ENCODE peak calls at places on chromosomes 13 and 19, in five cellular contexts. T is tibial artery, J is globus pallidus, V is NCI-H774, E is colonic mucosa. A is an unnamed sample.

GRCh38 chr19:37972803-37973202 is 65.8 kb downstream of the SIPA1L3 start:
- DNase-seq in T (no peak), J (no peak), V (no peak), E (no peak), A (no peak)

GRCh38 chr13:59112375-59112774 is 1051.4 kb downstream of the DIAPH3 start:
- DNase-seq in T (peak; percentile 40), J (peak; percentile 83), V (no peak), E (no peak), A (no peak)

GRCh38 chr19:36997152-36997842 is 80.9 kb upstream of the ZNF420 start:
- DNase-seq in T (no peak), J (no peak), V (no peak), E (no peak), A (no peak)

GRCh38 chr13:40114305-40114896 is 458.9 kb downstream of the COG6 start:
- DNase-seq in T (no peak), J (peak; percentile 57), V (no peak), E (no peak), A (no peak)

GRCh38 chr19:6947745-6948144 is 60.4 kb downstream of the ADGRE1 start:
- DNase-seq in T (no peak), J (no peak), V (no peak), E (no peak), A (no peak)

GRCh38 chr13:110316196-110316595 is 9.1 kb downstream of the COL4A2 start:
- DNase-seq in T (no peak), J (no peak), V (no peak), E (no peak), A (no peak)

GRCh38 chr19:54231077-54231931 is 8.5 kb upstream of the LILRB3 start:
- DNase-seq in T (peak; percentile 78), J (peak; percentile 90), V (peak; percentile 69), E (peak; percentile 88), A (peak; percentile 41)

GRCh38 chr13:73677041-73677589 is 457.1 kb downstream of the KLF12 start:
- DNase-seq in T (no peak), J (no peak), V (no peak), E (peak; percentile 67), A (no peak)

GRCh38 chr19:22945560-22945959 is 57.4 kb downstream of the ZNF728 start:
- DNase-seq in T (no peak), J (no peak), V (no peak), E (no peak), A (no peak)

GRCh38 chr19:34244611-34245299 is 9.6 kb upstream of the GARRE1 start:
- DNase-seq in T (no peak), J (no peak), V (no peak), E (no peak), A (no peak)

GRCh38 chr19:51338563-51339312 is 3.2 kb downstream of the VSIG10L start:
- DNase-seq in T (peak; percentile 87), J (peak; percentile 54), V (peak; percentile 68), E (peak; percentile 91), A (peak; percentile 66)

GRCh38 chr13:113448885-113449692 is 4.2 kb downstream of the ADPRHL1 start:
- DNase-seq in T (no peak), J (no peak), V (peak; percentile 100), E (peak; percentile 85), A (no peak)

GRCh38 chr19:6604906-6605305 is 14.0 kb upstream of the CD70 start:
- DNase-seq in T (no peak), J (no peak), V (no peak), E (no peak), A (no peak)

GRCh38 chr19:55685776-55686175 is 10.8 kb downstream of the EPN1 start:
- DNase-seq in T (no peak), J (no peak), V (no peak), E (no peak), A (no peak)

GRCh38 chr19:56491399-56491798 is 14.3 kb upstream of the ZNF667 start:
- DNase-seq in T (no peak), J (no peak), V (no peak), E (no peak), A (no peak)

GRCh38 chr13:43516401-43516826 is 270.4 kb downstream of the ENOX1 start:
- DNase-seq in T (peak; percentile 31), J (no peak), V (no peak), E (no peak), A (no peak)

GRCh38 chr19:16229322-16229641 is 31.6 kb downstream of the AP1M1 start:
- DNase-seq in T (no peak), J (no peak), V (no peak), E (no peak), A (no peak)

GRCh38 chr13:79901336-79901735 is 420.4 kb downstream of the NDFIP2 start:
- DNase-seq in T (no peak), J (peak; percentile 77), V (no peak), E (no peak), A (no peak)

GRCh38 chr19:18297308-18297707 is 15.9 kb upstream of the JUND start:
- DNase-seq in T (no peak), J (no peak), V (no peak), E (no peak), A (no peak)

GRCh38 chr19:45496349-45496953 is 396 bp downstream of the RTN2 start:
- DNase-seq in T (no peak), J (no peak), V (no peak), E (peak; percentile 59), A (no peak)

GRCh38 chr19:38596057-38596981 is 21.4 kb downstream of the MAP4K1 start:
- DNase-seq in T (no peak), J (no peak), V (peak; percentile 86), E (peak; percentile 74), A (no peak)

GRCh38 chr13:39035799-39036198 is 2.1 kb downstream of the PROSER1 start:
- DNase-seq in T (no peak), J (no peak), V (no peak), E (no peak), A (no peak)

GRCh38 chr13:32932376-32932775 is 83.8 kb upstream of the KL start:
- DNase-seq in T (no peak), J (no peak), V (no peak), E (no peak), A (no peak)

GRCh38 chr19:10654610-10655456 is 687 bp downstream of the ILF3 start:
- DNase-seq in T (peak; percentile 40), J (peak; percentile 29), V (peak; percentile 56), E (peak; percentile 52), A (no peak)

GRCh38 chr19:18683955-18684641 is 618 bp downstream of the CRTC1 start:
- DNase-seq in T (no peak), J (no peak), V (no peak), E (no peak), A (no peak)

GRCh38 chr13:38570706-38571105 is 116.2 kb upstream of the FREM2 start:
- DNase-seq in T (no peak), J (no peak), V (no peak), E (no peak), A (no peak)

GRCh38 chr19:10486551-10486950 is 16.6 kb downstream of the KEAP1 start:
- DNase-seq in T (no peak), J (no peak), V (no peak), E (no peak), A (no peak)

GRCh38 chr19:32917612-32917996 is 48.0 kb upstream of the SLC7A9 start:
- DNase-seq in T (no peak), J (no peak), V (no peak), E (no peak), A (no peak)

GRCh38 chr19:31170046-31170445 is 179.2 kb downstream of the TSHZ3 start:
- DNase-seq in T (no peak), J (no peak), V (no peak), E (no peak), A (no peak)

GRCh38 chr19:5455367-5456129 is at the start of gene ZNRF4:
- DNase-seq in T (no peak), J (no peak), V (no peak), E (no peak), A (no peak)

A was measured in thoracic aorta.